ENCODE peak calls at places on chromosomes 4 and X, in six cellular contexts. One of them, this sample, is unnamed.

GRCh38 chr4:69577245-69577644 is 62.2 kb downstream of the UGT2A2 start:
- DNase-seq in kidney glomerular epithelial cell: no peak
- DNase-seq in activated T-helper 1 cell treated with anti-CD3 and anti-CD28 coated beads, Interleukin-2, amount 50 U/mL, for 16 hours: no peak
- DNase-seq in effector memory CD8-positive, alpha-beta T cell: no peak
- DNase-seq in H4: no peak
- DNase-seq in fibroblast of lung: no peak
- DNase-seq in this sample: no peak

GRCh38 chrX:134694333-134694925 is 36.2 kb upstream of the PLAC1 start:
- DNase-seq in activated T-helper 1 cell treated with anti-CD3 and anti-CD28 coated beads, Interleukin-2, amount 50 U/mL, for 16 hours: no peak
- DNase-seq in fibroblast of lung: no peak
- DNase-seq in H4: no peak
- DNase-seq in effector memory CD8-positive, alpha-beta T cell: no peak
- DNase-seq in kidney glomerular epithelial cell: no peak
- DNase-seq in this sample: no peak

GRCh38 chr4:4524364-4524763 is 17.5 kb downstream of the STX18 start:
- DNase-seq in kidney glomerular epithelial cell: no peak
- DNase-seq in activated T-helper 1 cell treated with anti-CD3 and anti-CD28 coated beads, Interleukin-2, amount 50 U/mL, for 16 hours: no peak
- DNase-seq in H4: peak
- DNase-seq in fibroblast of lung: no peak
- DNase-seq in effector memory CD8-positive, alpha-beta T cell: peak
- DNase-seq in this sample: peak

GRCh38 chrX:70755850-70756249 is 152.7 kb downstream of the TEX11 start:
- DNase-seq in H4: no peak
- DNase-seq in activated T-helper 1 cell treated with anti-CD3 and anti-CD28 coated beads, Interleukin-2, amount 50 U/mL, for 16 hours: peak
- DNase-seq in fibroblast of lung: no peak
- DNase-seq in kidney glomerular epithelial cell: no peak
- DNase-seq in effector memory CD8-positive, alpha-beta T cell: peak
- DNase-seq in this sample: no peak

GRCh38 chr4:680931-681645 is 6.7 kb downstream of the MYL5 start:
- DNase-seq in kidney glomerular epithelial cell: no peak
- DNase-seq in effector memory CD8-positive, alpha-beta T cell: peak
- DNase-seq in fibroblast of lung: no peak
- DNase-seq in activated T-helper 1 cell treated with anti-CD3 and anti-CD28 coated beads, Interleukin-2, amount 50 U/mL, for 16 hours: peak
- DNase-seq in H4: no peak
- DNase-seq in this sample: no peak

GRCh38 chr4:173121044-173121685 is 47.4 kb upstream of the GALNT7 start:
- DNase-seq in H4: peak
- DNase-seq in effector memory CD8-positive, alpha-beta T cell: no peak
- DNase-seq in activated T-helper 1 cell treated with anti-CD3 and anti-CD28 coated beads, Interleukin-2, amount 50 U/mL, for 16 hours: no peak
- DNase-seq in fibroblast of lung: peak
- DNase-seq in kidney glomerular epithelial cell: peak
- DNase-seq in this sample: no peak

GRCh38 chrX:123610915-123611314 is 121.9 kb downstream of the THOC2 start:
- DNase-seq in fibroblast of lung: no peak
- DNase-seq in kidney glomerular epithelial cell: no peak
- DNase-seq in effector memory CD8-positive, alpha-beta T cell: no peak
- DNase-seq in activated T-helper 1 cell treated with anti-CD3 and anti-CD28 coated beads, Interleukin-2, amount 50 U/mL, for 16 hours: no peak
- DNase-seq in H4: no peak
- DNase-seq in this sample: no peak

GRCh38 chr4:154332681-154333421 is 158.7 kb downstream of the DCHS2 start:
- DNase-seq in H4: no peak
- DNase-seq in kidney glomerular epithelial cell: no peak
- DNase-seq in fibroblast of lung: peak
- DNase-seq in effector memory CD8-positive, alpha-beta T cell: peak
- DNase-seq in activated T-helper 1 cell treated with anti-CD3 and anti-CD28 coated beads, Interleukin-2, amount 50 U/mL, for 16 hours: peak
- DNase-seq in this sample: peak

GRCh38 chr4:82842593-82842992 is 44.0 kb upstream of the SCD5 start:
- DNase-seq in fibroblast of lung: no peak
- DNase-seq in effector memory CD8-positive, alpha-beta T cell: no peak
- DNase-seq in kidney glomerular epithelial cell: no peak
- DNase-seq in activated T-helper 1 cell treated with anti-CD3 and anti-CD28 coated beads, Interleukin-2, amount 50 U/mL, for 16 hours: no peak
- DNase-seq in H4: no peak
- DNase-seq in this sample: peak

GRCh38 chr4:4985844-4986243 is 33.4 kb downstream of the CYTL1 start:
- DNase-seq in H4: peak
- DNase-seq in fibroblast of lung: peak
- DNase-seq in effector memory CD8-positive, alpha-beta T cell: no peak
- DNase-seq in activated T-helper 1 cell treated with anti-CD3 and anti-CD28 coated beads, Interleukin-2, amount 50 U/mL, for 16 hours: no peak
- DNase-seq in kidney glomerular epithelial cell: no peak
- DNase-seq in this sample: peak

GRCh38 chr4:38787693-38788092 is 4.9 kb upstream of the TLR10 start:
- DNase-seq in effector memory CD8-positive, alpha-beta T cell: no peak
- DNase-seq in kidney glomerular epithelial cell: peak
- DNase-seq in H4: no peak
- DNase-seq in fibroblast of lung: no peak
- DNase-seq in activated T-helper 1 cell treated with anti-CD3 and anti-CD28 coated beads, Interleukin-2, amount 50 U/mL, for 16 hours: no peak
- DNase-seq in this sample: no peak

GRCh38 chrX:102846544-102847236 is 90.4 kb upstream of the RAB40AL start:
- DNase-seq in H4: no peak
- DNase-seq in fibroblast of lung: peak
- DNase-seq in activated T-helper 1 cell treated with anti-CD3 and anti-CD28 coated beads, Interleukin-2, amount 50 U/mL, for 16 hours: no peak
- DNase-seq in effector memory CD8-positive, alpha-beta T cell: no peak
- DNase-seq in kidney glomerular epithelial cell: peak
- DNase-seq in this sample: no peak

GRCh38 chr4:77773101-77773500 is 46.1 kb downstream of the CNOT6L start:
- DNase-seq in effector memory CD8-positive, alpha-beta T cell: no peak
- DNase-seq in kidney glomerular epithelial cell: no peak
- DNase-seq in activated T-helper 1 cell treated with anti-CD3 and anti-CD28 coated beads, Interleukin-2, amount 50 U/mL, for 16 hours: no peak
- DNase-seq in H4: no peak
- DNase-seq in fibroblast of lung: no peak
- DNase-seq in this sample: no peak

GRCh38 chr4:40956726-40957255 is 207.0 kb downstream of the NSUN7 start:
- DNase-seq in H4: no peak
- DNase-seq in fibroblast of lung: peak
- DNase-seq in activated T-helper 1 cell treated with anti-CD3 and anti-CD28 coated beads, Interleukin-2, amount 50 U/mL, for 16 hours: no peak
- DNase-seq in effector memory CD8-positive, alpha-beta T cell: no peak
- DNase-seq in kidney glomerular epithelial cell: no peak
- DNase-seq in this sample: no peak

GRCh38 chr4:87985887-87986200 is 10.3 kb downstream of the SPP1 start:
- DNase-seq in activated T-helper 1 cell treated with anti-CD3 and anti-CD28 coated beads, Interleukin-2, amount 50 U/mL, for 16 hours: no peak
- DNase-seq in kidney glomerular epithelial cell: no peak
- DNase-seq in H4: no peak
- DNase-seq in effector memory CD8-positive, alpha-beta T cell: no peak
- DNase-seq in fibroblast of lung: no peak
- DNase-seq in this sample: no peak

GRCh38 chr4:7324651-7325121 is 110.0 kb downstream of the PSAPL1 start:
- DNase-seq in fibroblast of lung: no peak
- DNase-seq in H4: no peak
- DNase-seq in effector memory CD8-positive, alpha-beta T cell: peak
- DNase-seq in activated T-helper 1 cell treated with anti-CD3 and anti-CD28 coated beads, Interleukin-2, amount 50 U/mL, for 16 hours: no peak
- DNase-seq in kidney glomerular epithelial cell: no peak
- DNase-seq in this sample: no peak

GRCh38 chr4:41361831-41362646 is 105.3 kb downstream of the UCHL1 start:
- DNase-seq in H4: no peak
- DNase-seq in effector memory CD8-positive, alpha-beta T cell: no peak
- DNase-seq in kidney glomerular epithelial cell: no peak
- DNase-seq in fibroblast of lung: no peak
- DNase-seq in activated T-helper 1 cell treated with anti-CD3 and anti-CD28 coated beads, Interleukin-2, amount 50 U/mL, for 16 hours: no peak
- DNase-seq in this sample: peak

GRCh38 chr4:145307763-145308430 is 127.5 kb upstream of the OTUD4 start:
- DNase-seq in effector memory CD8-positive, alpha-beta T cell: no peak
- DNase-seq in activated T-helper 1 cell treated with anti-CD3 and anti-CD28 coated beads, Interleukin-2, amount 50 U/mL, for 16 hours: no peak
- DNase-seq in H4: no peak
- DNase-seq in fibroblast of lung: no peak
- DNase-seq in kidney glomerular epithelial cell: no peak
- DNase-seq in this sample: no peak

GRCh38 chr4:183635333-183635732 is 23.7 kb downstream of the RWDD4 start:
- DNase-seq in effector memory CD8-positive, alpha-beta T cell: no peak
- DNase-seq in activated T-helper 1 cell treated with anti-CD3 and anti-CD28 coated beads, Interleukin-2, amount 50 U/mL, for 16 hours: no peak
- DNase-seq in kidney glomerular epithelial cell: no peak
- DNase-seq in fibroblast of lung: no peak
- DNase-seq in H4: no peak
- DNase-seq in this sample: no peak

GRCh38 chrX:32614707-32615106 is 596.6 kb downstream of the DMD start:
- DNase-seq in effector memory CD8-positive, alpha-beta T cell: no peak
- DNase-seq in kidney glomerular epithelial cell: no peak
- DNase-seq in fibroblast of lung: no peak
- DNase-seq in H4: no peak
- DNase-seq in activated T-helper 1 cell treated with anti-CD3 and anti-CD28 coated beads, Interleukin-2, amount 50 U/mL, for 16 hours: no peak
- DNase-seq in this sample: no peak

GRCh38 chr4:1218892-1219552 is 29.9 kb downstream of the CTBP1 start:
- DNase-seq in effector memory CD8-positive, alpha-beta T cell: no peak
- DNase-seq in kidney glomerular epithelial cell: no peak
- DNase-seq in activated T-helper 1 cell treated with anti-CD3 and anti-CD28 coated beads, Interleukin-2, amount 50 U/mL, for 16 hours: no peak
- DNase-seq in H4: no peak
- DNase-seq in fibroblast of lung: no peak
- DNase-seq in this sample: no peak

GRCh38 chr4:7831330-7831729 is 108.3 kb downstream of the AFAP1 start:
- DNase-seq in effector memory CD8-positive, alpha-beta T cell: no peak
- DNase-seq in fibroblast of lung: peak
- DNase-seq in kidney glomerular epithelial cell: no peak
- DNase-seq in H4: no peak
- DNase-seq in activated T-helper 1 cell treated with anti-CD3 and anti-CD28 coated beads, Interleukin-2, amount 50 U/mL, for 16 hours: peak
- DNase-seq in this sample: peak

GRCh38 chr4:182297659-182298058 is 54.5 kb downstream of the TENM3 start:
- DNase-seq in fibroblast of lung: peak
- DNase-seq in H4: no peak
- DNase-seq in kidney glomerular epithelial cell: no peak
- DNase-seq in activated T-helper 1 cell treated with anti-CD3 and anti-CD28 coated beads, Interleukin-2, amount 50 U/mL, for 16 hours: no peak
- DNase-seq in effector memory CD8-positive, alpha-beta T cell: no peak
- DNase-seq in this sample: no peak

GRCh38 chr4:161937151-161937550 is 226.6 kb downstream of the FSTL5 start:
- DNase-seq in effector memory CD8-positive, alpha-beta T cell: no peak
- DNase-seq in kidney glomerular epithelial cell: no peak
- DNase-seq in H4: no peak
- DNase-seq in fibroblast of lung: no peak
- DNase-seq in activated T-helper 1 cell treated with anti-CD3 and anti-CD28 coated beads, Interleukin-2, amount 50 U/mL, for 16 hours: no peak
- DNase-seq in this sample: no peak

GRCh38 chr4:109816082-109816442 is 500 bp downstream of the GAR1 start:
- DNase-seq in fibroblast of lung: no peak
- DNase-seq in activated T-helper 1 cell treated with anti-CD3 and anti-CD28 coated beads, Interleukin-2, amount 50 U/mL, for 16 hours: peak
- DNase-seq in effector memory CD8-positive, alpha-beta T cell: peak
- DNase-seq in kidney glomerular epithelial cell: peak
- DNase-seq in H4: no peak
- DNase-seq in this sample: no peak

GRCh38 chrX:44155126-44155525 is 181.9 kb upstream of the NDP start:
- DNase-seq in effector memory CD8-positive, alpha-beta T cell: no peak
- DNase-seq in activated T-helper 1 cell treated with anti-CD3 and anti-CD28 coated beads, Interleukin-2, amount 50 U/mL, for 16 hours: no peak
- DNase-seq in fibroblast of lung: no peak
- DNase-seq in H4: no peak
- DNase-seq in kidney glomerular epithelial cell: no peak
- DNase-seq in this sample: peak

GRCh38 chrX:94493405-94493804 is 819.4 kb downstream of the FAM133A start:
- DNase-seq in effector memory CD8-positive, alpha-beta T cell: no peak
- DNase-seq in kidney glomerular epithelial cell: no peak
- DNase-seq in activated T-helper 1 cell treated with anti-CD3 and anti-CD28 coated beads, Interleukin-2, amount 50 U/mL, for 16 hours: no peak
- DNase-seq in H4: no peak
- DNase-seq in fibroblast of lung: no peak
- DNase-seq in this sample: no peak

GRCh38 chr4:87961993-87962791 is 13.3 kb upstream of the SPP1 start:
- DNase-seq in effector memory CD8-positive, alpha-beta T cell: no peak
- DNase-seq in fibroblast of lung: peak
- DNase-seq in H4: peak
- DNase-seq in kidney glomerular epithelial cell: peak
- DNase-seq in activated T-helper 1 cell treated with anti-CD3 and anti-CD28 coated beads, Interleukin-2, amount 50 U/mL, for 16 hours: no peak
- DNase-seq in this sample: no peak

GRCh38 chr4:187235456-187236170 is 512.0 kb upstream of the FAT1 start:
- DNase-seq in H4: no peak
- DNase-seq in activated T-helper 1 cell treated with anti-CD3 and anti-CD28 coated beads, Interleukin-2, amount 50 U/mL, for 16 hours: no peak
- DNase-seq in effector memory CD8-positive, alpha-beta T cell: no peak
- DNase-seq in kidney glomerular epithelial cell: peak
- DNase-seq in fibroblast of lung: peak
- DNase-seq in this sample: peak

GRCh38 chr4:32824321-32824720 is 2104.2 kb downstream of the PCDH7 start:
- DNase-seq in H4: no peak
- DNase-seq in effector memory CD8-positive, alpha-beta T cell: no peak
- DNase-seq in fibroblast of lung: peak
- DNase-seq in kidney glomerular epithelial cell: no peak
- DNase-seq in activated T-helper 1 cell treated with anti-CD3 and anti-CD28 coated beads, Interleukin-2, amount 50 U/mL, for 16 hours: no peak
- DNase-seq in this sample: no peak

GRCh38 chr4:8106451-8107025 is 52.1 kb downstream of the ABLIM2 start:
- DNase-seq in H4: no peak
- DNase-seq in kidney glomerular epithelial cell: no peak
- DNase-seq in fibroblast of lung: no peak
- DNase-seq in activated T-helper 1 cell treated with anti-CD3 and anti-CD28 coated beads, Interleukin-2, amount 50 U/mL, for 16 hours: no peak
- DNase-seq in effector memory CD8-positive, alpha-beta T cell: no peak
- DNase-seq in this sample: no peak

GRCh38 chr4:72714482-72715279 is 145.7 kb upstream of the ADAMTS3 start:
- DNase-seq in kidney glomerular epithelial cell: no peak
- DNase-seq in fibroblast of lung: no peak
- DNase-seq in effector memory CD8-positive, alpha-beta T cell: no peak
- DNase-seq in H4: no peak
- DNase-seq in activated T-helper 1 cell treated with anti-CD3 and anti-CD28 coated beads, Interleukin-2, amount 50 U/mL, for 16 hours: no peak
- DNase-seq in this sample: no peak

GRCh38 chr4:101022151-101023024 is 324.9 kb downstream of the PPP3CA start:
- DNase-seq in H4: no peak
- DNase-seq in kidney glomerular epithelial cell: no peak
- DNase-seq in effector memory CD8-positive, alpha-beta T cell: no peak
- DNase-seq in activated T-helper 1 cell treated with anti-CD3 and anti-CD28 coated beads, Interleukin-2, amount 50 U/mL, for 16 hours: no peak
- DNase-seq in fibroblast of lung: peak
- DNase-seq in this sample: no peak

GRCh38 chr4:56910172-56910967 is 2.7 kb downstream of the REST start:
- DNase-seq in H4: no peak
- DNase-seq in fibroblast of lung: peak
- DNase-seq in effector memory CD8-positive, alpha-beta T cell: no peak
- DNase-seq in kidney glomerular epithelial cell: no peak
- DNase-seq in activated T-helper 1 cell treated with anti-CD3 and anti-CD28 coated beads, Interleukin-2, amount 50 U/mL, for 16 hours: no peak
- DNase-seq in this sample: no peak

GRCh38 chr4:47160095-47160494 is 128.7 kb downstream of the GABRB1 start:
- DNase-seq in fibroblast of lung: peak
- DNase-seq in H4: no peak
- DNase-seq in activated T-helper 1 cell treated with anti-CD3 and anti-CD28 coated beads, Interleukin-2, amount 50 U/mL, for 16 hours: no peak
- DNase-seq in effector memory CD8-positive, alpha-beta T cell: no peak
- DNase-seq in kidney glomerular epithelial cell: no peak
- DNase-seq in this sample: no peak

GRCh38 chr4:48047896-48048295 is 31.3 kb downstream of the NIPAL1 start:
- DNase-seq in H4: no peak
- DNase-seq in fibroblast of lung: no peak
- DNase-seq in kidney glomerular epithelial cell: no peak
- DNase-seq in effector memory CD8-positive, alpha-beta T cell: no peak
- DNase-seq in activated T-helper 1 cell treated with anti-CD3 and anti-CD28 coated beads, Interleukin-2, amount 50 U/mL, for 16 hours: no peak
- DNase-seq in this sample: no peak

GRCh38 chrX:30657542-30658238 is 4.5 kb downstream of the GK start:
- DNase-seq in activated T-helper 1 cell treated with anti-CD3 and anti-CD28 coated beads, Interleukin-2, amount 50 U/mL, for 16 hours: no peak
- DNase-seq in effector memory CD8-positive, alpha-beta T cell: no peak
- DNase-seq in kidney glomerular epithelial cell: no peak
- DNase-seq in H4: no peak
- DNase-seq in fibroblast of lung: peak
- DNase-seq in this sample: no peak

GRCh38 chr4:70734168-70734954 is 12.6 kb downstream of the RUFY3 start:
- DNase-seq in kidney glomerular epithelial cell: peak
- DNase-seq in activated T-helper 1 cell treated with anti-CD3 and anti-CD28 coated beads, Interleukin-2, amount 50 U/mL, for 16 hours: no peak
- DNase-seq in effector memory CD8-positive, alpha-beta T cell: peak
- DNase-seq in fibroblast of lung: peak
- DNase-seq in H4: peak
- DNase-seq in this sample: peak

GRCh38 chr4:178471385-178471784 is 1029.1 kb upstream of the AGA start:
- DNase-seq in activated T-helper 1 cell treated with anti-CD3 and anti-CD28 coated beads, Interleukin-2, amount 50 U/mL, for 16 hours: no peak
- DNase-seq in kidney glomerular epithelial cell: no peak
- DNase-seq in fibroblast of lung: no peak
- DNase-seq in H4: no peak
- DNase-seq in effector memory CD8-positive, alpha-beta T cell: no peak
- DNase-seq in this sample: no peak

GRCh38 chrX:10134921-10135320 is 21.9 kb upstream of the CLCN4 start:
- DNase-seq in effector memory CD8-positive, alpha-beta T cell: no peak
- DNase-seq in fibroblast of lung: no peak
- DNase-seq in kidney glomerular epithelial cell: no peak
- DNase-seq in activated T-helper 1 cell treated with anti-CD3 and anti-CD28 coated beads, Interleukin-2, amount 50 U/mL, for 16 hours: no peak
- DNase-seq in H4: no peak
- DNase-seq in this sample: no peak

This sample was measured in A673.